ENCODE peak calls at places on chromosomes 5 and 9, in six cellular contexts. C is germinal center, N is NCI-H774, E is Kasumi-1, X is activated T-cell treated with anti-CD3 and anti-CD28 coated beads for 48 hours, R is NCI-H2029 treated with DMSO at 0.1 percent for 48 hours. M is an unnamed sample.

GRCh38 chr5:57173026-57173317 is 887 bp upstream of the GPBP1 start:
- DNase-seq in C (no peak), X (no peak), N (no peak), E (no peak), R (no peak), M (no peak)

GRCh38 chr5:79864364-79864763 is 126.7 kb downstream of the MTX3 start:
- DNase-seq in N (no peak), E (no peak), X (no peak), R (no peak), C (no peak), M (no peak)

GRCh38 chr5:91049800-91050199 is 333.3 kb downstream of the ARRDC3 start:
- DNase-seq in X (no peak), E (no peak), R (no peak), N (no peak), C (no peak), M (no peak)

GRCh38 chr5:62306494-62307363 is 723 bp downstream of the KIF2A start:
- DNase-seq in N (no peak), X (peak), E (peak), R (no peak), C (peak), M (peak)

GRCh38 chr5:115423541-115423940 is 121.0 kb downstream of the FEM1C start:
- DNase-seq in C (no peak), X (no peak), R (no peak), N (no peak), E (no peak), M (no peak)

GRCh38 chr9:97046228-97046627 is 7.3 kb upstream of the CTSV start:
- DNase-seq in X (no peak), C (no peak), E (no peak), R (peak), N (peak), M (no peak)

GRCh38 chr9:744790-745456 is 96.6 kb upstream of the DMRT1 start:
- DNase-seq in X (no peak), N (no peak), R (no peak), E (no peak), C (no peak), M (no peak)

GRCh38 chr9:136572003-136572595 is 26.3 kb upstream of the NOTCH1 start:
- DNase-seq in N (no peak), R (no peak), X (no peak), E (no peak), C (no peak), M (no peak)

GRCh38 chr5:126998201-126998631 is 32.1 kb downstream of the MARCHF3 start:
- DNase-seq in C (no peak), X (no peak), E (no peak), N (peak), R (peak), M (peak)

GRCh38 chr5:93162201-93162654 is 418.8 kb downstream of the NR2F1-AS1 start:
- DNase-seq in E (no peak), X (no peak), R (no peak), N (no peak), C (no peak), M (no peak)

GRCh38 chr5:137995077-137995746 is 37.7 kb downstream of the FAM13B start:
- DNase-seq in N (no peak), E (peak), R (no peak), C (no peak), X (no peak), M (no peak)

GRCh38 chr5:100900142-100900795 is 2.8 kb downstream of the ST8SIA4 start:
- DNase-seq in R (no peak), C (peak), N (peak), X (peak), E (peak), M (no peak)

GRCh38 chr9:133054194-133054890 is 7.4 kb upstream of the CEL start:
- DNase-seq in E (no peak), X (no peak), N (no peak), R (no peak), C (no peak), M (no peak)

GRCh38 chr9:110130791-110131416 is 77.1 kb downstream of the C9orf152 start:
- DNase-seq in R (no peak), N (no peak), C (no peak), E (no peak), X (no peak), M (no peak)

GRCh38 chr5:137498736-137499505 is at the start of gene SPOCK1:
- DNase-seq in N (peak), C (peak), X (peak), E (peak), R (no peak), M (peak)

GRCh38 chr5:119343766-119344165 is 12.1 kb upstream of the TNFAIP8 start:
- DNase-seq in N (no peak), C (no peak), R (no peak), E (no peak), X (peak), M (no peak)

GRCh38 chr9:77304543-77304942 is 127.2 kb downstream of the VPS13A start:
- DNase-seq in R (no peak), X (no peak), N (no peak), E (no peak), C (no peak), M (no peak)

GRCh38 chr9:136955943-136956335 is 3.9 kb downstream of the LCN12 start:
- DNase-seq in C (no peak), R (no peak), X (no peak), E (no peak), N (no peak), M (no peak)

GRCh38 chr9:112142420-112142819 is 32.7 kb downstream of the SUSD1 start:
- DNase-seq in E (no peak), R (no peak), N (no peak), C (no peak), X (no peak), M (no peak)

GRCh38 chr5:167489202-167489601 is 802.2 kb upstream of the WWC1 start:
- DNase-seq in N (no peak), X (no peak), R (no peak), C (no peak), E (no peak), M (no peak)

GRCh38 chr9:8660383-8660782 is 860.8 kb upstream of the DMAC1 start:
- DNase-seq in N (no peak), X (no peak), C (no peak), E (peak), R (no peak), M (no peak)

GRCh38 chr5:173310861-173311515 is 17.2 kb downstream of the STC2 start:
- DNase-seq in R (no peak), X (no peak), E (no peak), N (no peak), C (no peak), M (no peak)

GRCh38 chr5:35838370-35839042 is 18.2 kb upstream of the IL7R start:
- DNase-seq in C (no peak), R (no peak), E (no peak), X (peak), N (no peak), M (no peak)

GRCh38 chr5:149471406-149472183 is 79.6 kb downstream of the CSNK1A1 start:
- DNase-seq in E (no peak), N (no peak), R (no peak), C (no peak), X (no peak), M (no peak)

GRCh38 chr5:61275841-61276240 is 56.2 kb upstream of the ZSWIM6 start:
- DNase-seq in N (no peak), C (no peak), R (no peak), E (peak), X (peak), M (no peak)

GRCh38 chr9:114178756-114179450 is 23.6 kb downstream of the COL27A1 start:
- DNase-seq in N (no peak), R (no peak), E (no peak), C (no peak), X (no peak), M (no peak)

GRCh38 chr9:88829276-88829675 is 162.0 kb upstream of the S1PR3 start:
- DNase-seq in X (peak), R (no peak), C (no peak), N (no peak), E (no peak), M (no peak)

GRCh38 chr5:91598216-91598615 is 215.1 kb upstream of the ARRDC3 start:
- DNase-seq in X (no peak), C (no peak), E (no peak), N (no peak), R (peak), M (no peak)

GRCh38 chr5:167871091-167871490 is 420.4 kb upstream of the WWC1 start:
- DNase-seq in N (no peak), C (no peak), X (no peak), E (no peak), R (no peak), M (no peak)

GRCh38 chr9:27645166-27645840 is 72.0 kb upstream of the C9orf72 start:
- DNase-seq in C (no peak), N (no peak), E (peak), X (no peak), R (no peak), M (no peak)

GRCh38 chr5:2640717-2641116 is 110.8 kb downstream of the IRX2 start:
- DNase-seq in C (no peak), E (no peak), N (no peak), X (no peak), R (no peak), M (no peak)

GRCh38 chr5:115351356-115352195 is 55.1 kb upstream of the CCDC112 start:
- DNase-seq in N (no peak), X (no peak), C (no peak), R (no peak), E (no peak), M (no peak)

GRCh38 chr5:122478741-122479459 is 166.9 kb downstream of the SNCAIP start:
- DNase-seq in R (no peak), C (no peak), N (no peak), X (no peak), E (no peak), M (no peak)

GRCh38 chr9:95010431-95010838 is 283.9 kb downstream of the AOPEP start:
- DNase-seq in C (no peak), E (no peak), X (no peak), R (no peak), N (no peak), M (no peak)